ENCODE peak calls at places on chromosome 5, in nine cellular contexts. N is HCT116, Z is SK-N-SH, I is A549, D is keratinocyte, K is PC-3, P is GM12878, A is endothelial cell of umbilical vein, L is HepG2. S is an unnamed sample.

GRCh38 chr5:137498736-137499505 is at the start of gene SPOCK1:
- DNase-seq in Z (peak; percentile 94), K (peak; percentile 76), I (peak; percentile 75), N (peak; percentile 12), A (peak; percentile 81), P (no peak), L (peak; percentile 14), D (no peak), S (peak; percentile 61)

GRCh38 chr5:66519626-66520025 is 76.6 kb upstream of the MAST4 start:
- DNase-seq in D (no peak), P (no peak), K (no peak), L (no peak), A (no peak), I (no peak), N (no peak), Z (no peak), S (no peak)

GRCh38 chr5:96601811-96602244 is 60.3 kb upstream of the CAST start:
- DNase-seq in A (peak; percentile 87), I (peak; percentile 75), Z (peak; percentile 67), D (peak; percentile 42), N (peak; percentile 53), K (peak; percentile 84), L (peak; percentile 56), P (peak; percentile 16), S (peak; percentile 49)

GRCh38 chr5:38994329-38994927 is 79.8 kb downstream of the RICTOR start:
- DNase-seq in I (peak; percentile 84), L (peak; percentile 64), D (no peak), P (no peak), K (peak; percentile 89), A (peak; percentile 76), N (peak; percentile 4), Z (peak; percentile 54), S (peak; percentile 84)

GRCh38 chr5:143395638-143396352 is 7.7 kb downstream of the NR3C1 start:
- DNase-seq in L (no peak), A (no peak), D (no peak), K (peak; percentile 65), Z (no peak), I (no peak), N (no peak), P (no peak), S (no peak)

GRCh38 chr5:28516657-28517175 is 1478.3 kb upstream of the CDH9 start:
- DNase-seq in D (no peak), I (no peak), P (no peak), L (no peak), K (no peak), A (no peak), Z (no peak), N (no peak), S (no peak)

GRCh38 chr5:9519537-9519936 is 26.3 kb downstream of the SEMA5A start:
- DNase-seq in K (no peak), Z (no peak), P (no peak), D (no peak), N (no peak), A (no peak), I (no peak), L (no peak), S (peak; percentile 87)

GRCh38 chr5:130282044-130282443 is 377.8 kb downstream of the CHSY3 start:
- DNase-seq in P (no peak), A (peak; percentile 22), I (no peak), Z (no peak), K (peak; percentile 29), N (no peak), L (no peak), D (no peak), S (peak; percentile 84)

GRCh38 chr5:1294839-1295649 is at the start of gene TERT:
- DNase-seq in N (no peak), A (no peak), P (no peak), I (peak; percentile 63), K (no peak), Z (peak; percentile 94), L (no peak), D (no peak), S (no peak)

GRCh38 chr5:60295423-60295822 is 401.9 kb upstream of the PDE4D start:
- DNase-seq in N (peak; percentile 7), L (peak; percentile 31), I (peak; percentile 61), K (peak; percentile 39), A (peak; percentile 16), P (peak; percentile 25), Z (peak; percentile 20), D (no peak), S (peak; percentile 25)

GRCh38 chr5:142491679-142492078 is 166.9 kb upstream of the SPRY4 start:
- DNase-seq in K (no peak), A (no peak), Z (no peak), N (no peak), I (no peak), D (no peak), P (no peak), L (no peak), S (no peak)

GRCh38 chr5:179023528-179024189 is at the start of gene ZNF879:
- DNase-seq in P (no peak), D (peak; percentile 57), Z (peak; percentile 94), L (peak; percentile 80), A (peak; percentile 96), N (no peak), I (peak; percentile 95), K (peak; percentile 77), S (peak; percentile 96)

GRCh38 chr5:36569456-36569855 is 37.0 kb upstream of the SLC1A3 start:
- DNase-seq in D (no peak), P (no peak), L (no peak), I (no peak), Z (no peak), A (no peak), N (no peak), K (no peak), S (peak; percentile 64)

GRCh38 chr5:74816875-74817274 is 49.3 kb downstream of the FAM169A start:
- DNase-seq in L (no peak), N (no peak), I (no peak), P (no peak), A (no peak), D (no peak), K (no peak), Z (no peak), S (no peak)

GRCh38 chr5:84383816-84384603 is 670 bp downstream of the EDIL3 start:
- DNase-seq in D (no peak), L (no peak), P (no peak), I (peak; percentile 7), N (no peak), Z (peak; percentile 51), A (peak; percentile 45), K (peak; percentile 53), S (peak; percentile 71)

GRCh38 chr5:21823076-21823574 is 1030.0 kb downstream of the CDH12 start:
- DNase-seq in I (no peak), P (no peak), L (no peak), D (no peak), A (peak; percentile 62), N (no peak), Z (no peak), K (peak; percentile 35), S (no peak)

DNA sequence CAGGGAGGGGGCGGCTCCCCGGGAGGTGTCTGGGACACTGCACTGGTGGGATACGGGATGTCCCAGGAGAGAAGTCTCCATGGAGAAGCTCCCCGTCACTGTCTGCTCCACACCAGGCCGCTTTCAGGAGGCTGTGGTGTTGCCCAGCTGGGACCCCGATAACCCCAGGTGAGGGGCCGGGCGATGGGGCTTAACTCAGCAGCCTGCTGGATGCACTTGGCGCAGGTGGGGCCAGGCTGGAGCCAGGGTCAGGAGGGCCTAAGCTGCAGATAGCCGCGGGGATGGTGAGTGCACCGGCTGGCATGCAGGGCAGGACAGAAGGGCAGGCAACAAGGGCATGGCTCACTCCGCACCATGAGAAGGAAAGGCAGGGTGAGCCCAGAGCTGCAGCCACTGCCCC is 377.5 kb upstream of the IRX1 start:
- DNase-seq in I (no peak), L (no peak), A (no peak), P (no peak), N (no peak), K (no peak), Z (no peak), D (no peak), S (no peak)
- H3K9me3 ChIP-seq in I (peaks cover 3% of the 10 kb centered on the region), L (no peaks in the 10 kb centered on the region), A (peaks cover 14% of the 10 kb centered on the region), P (no peaks in the 10 kb centered on the region), N (peaks cover 16% of the 10 kb centered on the region), K (no peaks in the 10 kb centered on the region), Z (no peaks in the 10 kb centered on the region), D (peaks cover 10% of the 10 kb centered on the region), S (no peaks in the 10 kb centered on the region)

GRCh38 chr5:177475563-177476427 is 2.4 kb upstream of the DBN1 start:
- DNase-seq in L (no peak), K (no peak), A (no peak), D (no peak), I (no peak), N (no peak), P (no peak), Z (no peak), S (peak; percentile 50)

GRCh38 chr5:177473461-177473991 is at the start of gene DBN1:
- DNase-seq in N (no peak), K (peak; percentile 61), Z (peak; percentile 98), P (no peak), L (no peak), I (peak; percentile 44), A (peak; percentile 30), D (no peak), S (no peak)

GRCh38 chr5:177472460-177473441 is 683 bp downstream of the DBN1 start:
- DNase-seq in N (no peak), A (peak; percentile 54), L (peak; percentile 25), I (no peak), Z (peak; percentile 92), K (peak; percentile 44), D (no peak), P (no peak), S (no peak)

GRCh38 chr5:177474845-177475562 is 1.6 kb upstream of the DBN1 start:
- DNase-seq in P (no peak), Z (no peak), N (no peak), D (no peak), L (no peak), A (no peak), I (no peak), K (no peak), S (no peak)

DNA sequence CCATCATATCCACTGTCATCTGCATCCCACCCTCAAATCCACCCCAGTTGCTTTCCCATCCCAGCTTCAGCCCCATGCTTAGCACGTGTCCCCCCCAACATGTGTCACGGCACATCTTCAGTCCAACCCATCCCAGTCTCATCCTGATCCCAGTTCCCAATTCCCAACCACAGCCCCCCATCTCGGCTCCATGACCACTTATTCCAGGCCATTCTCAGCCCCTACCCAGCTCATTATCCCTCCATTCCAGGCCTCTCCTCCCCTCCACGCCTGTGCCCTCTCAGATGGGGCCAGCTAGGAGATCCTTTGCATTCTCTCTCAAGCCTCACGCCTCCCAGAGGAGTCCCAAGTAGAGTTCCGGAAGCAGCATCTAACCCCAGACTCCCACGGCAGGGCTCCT is 660 bp upstream of the DBN1 start:
- DNase-seq in Z (no peak), D (no peak), L (no peak), A (no peak), P (no peak), I (no peak), N (no peak), K (no peak), S (peak; percentile 50)
- H3K4me2 ChIP-seq in Z (no peak overlapping the region), D (no peak overlapping the region), L (peak overlapping the region; percentile 47), A (no peak overlapping the region), P (no peak overlapping the region), I (peak overlapping the region; percentile 99), N (peak overlapping the region; percentile 97), K (no peak overlapping the region), S (no peak overlapping the region)

GRCh38 chr5:170434953-170435605 is 45.9 kb upstream of the KCNMB1 start:
- DNase-seq in N (peak; percentile 32), L (peak; percentile 11), Z (peak; percentile 85), K (peak; percentile 55), D (no peak), I (peak; percentile 48), P (no peak), A (peak; percentile 52), S (peak; percentile 26)
- H3K9me3 ChIP-seq in N (no peaks in the 10 kb centered on the region), L (no peaks in the 10 kb centered on the region), Z (no peaks in the 10 kb centered on the region), K (no peaks in the 10 kb centered on the region), D (no peaks in the 10 kb centered on the region), I (peaks cover 10% of the 10 kb centered on the region), P (no peaks in the 10 kb centered on the region), A (no peaks in the 10 kb centered on the region), S (no peaks in the 10 kb centered on the region)

GRCh38 chr5:150153957-150154617 is 1.6 kb downstream of the PDGFRB start:
- DNase-seq in K (no peak), Z (no peak), P (no peak), A (no peak), N (no peak), I (peak; percentile 16), D (no peak), L (peak; percentile 30), S (peak; percentile 81)
- H3K4me2 ChIP-seq in K (no peak overlapping the region), Z (peak overlapping the region; percentile 97), P (peak overlapping the region; percentile 19), A (no peak overlapping the region), N (no peak overlapping the region), I (no peak overlapping the region), D (no peak overlapping the region), L (peak overlapping the region; percentile 33), S (peak overlapping the region; percentile 92)

S was measured in fibroblast of lung.